ENCODE peak calls at places on chromosomes 2 and 18, in five cellular contexts. O is SJSA1, R is PC-9, K is breast epithelium, L is sigmoid colon. T is an unnamed sample.

GRCh38 chr2:106010818-106011355 is 183.2 kb downstream of the UXS1 start:
- DNase-seq in O (no peak), R (no peak), K (no peak), L (no peak), T (no peak)

GRCh38 chr2:98485453-98485755 is 40.7 kb downstream of the INPP4A start:
- DNase-seq in O (no peak), R (no peak), K (no peak), L (peak), T (no peak)

GRCh38 chr2:25618676-25619075 is 54.7 kb downstream of the DTNB start:
- DNase-seq in O (no peak), R (peak), K (no peak), L (no peak), T (no peak)

GRCh38 chr18:57627488-57627887 is 5.9 kb upstream of the NARS1 start:
- DNase-seq in O (no peak), R (peak), K (no peak), L (no peak), T (no peak)

GRCh38 chr2:165681841-165682240 is 112.2 kb downstream of the GALNT3 start:
- DNase-seq in O (no peak), R (no peak), K (no peak), L (no peak), T (no peak)

GRCh38 chr2:128640847-128641360 is 322.2 kb upstream of the HS6ST1 start:
- DNase-seq in O (peak), R (no peak), K (peak), L (peak), T (no peak)

GRCh38 chr2:46547223-46548102 is 68.1 kb downstream of the TMEM247 start:
- DNase-seq in O (no peak), R (no peak), K (no peak), L (peak), T (no peak)

GRCh38 chr2:68441179-68441993 is 25.7 kb downstream of the FBXO48 start:
- DNase-seq in O (peak), R (peak), K (no peak), L (peak), T (peak)

GRCh38 chr2:20141056-20141762 is 83.7 kb downstream of the SDC1 start:
- DNase-seq in O (peak), R (peak), K (no peak), L (peak), T (no peak)

GRCh38 chr2:15941483-15941853 is 1.1 kb downstream of the MYCN start:
- DNase-seq in O (no peak), R (no peak), K (no peak), L (no peak), T (peak)

GRCh38 chr2:111923271-111923670 is 24.9 kb downstream of the MERTK start:
- DNase-seq in O (no peak), R (no peak), K (no peak), L (no peak), T (no peak)

GRCh38 chr2:172348555-172349288 is 78.7 kb upstream of the ITGA6 start:
- DNase-seq in O (no peak), R (peak), K (no peak), L (no peak), T (no peak)
- H3K27ac ChIP-seq in O (no peak), R (peak), K (no peak), L (no peak), T (no peak)

GRCh38 chr18:74515620-74516231 is 18.6 kb upstream of the CNDP1 start:
- DNase-seq in O (no peak), R (no peak), K (no peak), L (peak), T (no peak)

GRCh38 chr18:74512321-74513053 is 16.3 kb downstream of the CNDP2 start:
- DNase-seq in O (no peak), R (no peak), K (no peak), L (peak), T (peak)

GRCh38 chr18:74514860-74515495 is 18.8 kb downstream of the CNDP2 start:
- DNase-seq in O (no peak), R (no peak), K (no peak), L (peak), T (no peak)

GRCh38 chr18:74513149-74513882 is 17.2 kb downstream of the CNDP2 start:
- DNase-seq in O (no peak), R (no peak), K (no peak), L (peak), T (no peak)

GRCh38 chr18:74513883-74514205 is 17.7 kb downstream of the CNDP2 start:
- DNase-seq in O (no peak), R (no peak), K (no peak), L (peak), T (no peak)
- H3K27ac ChIP-seq in O (no peak), R (no peak), K (no peak), L (no peak), T (peak)

DNA sequence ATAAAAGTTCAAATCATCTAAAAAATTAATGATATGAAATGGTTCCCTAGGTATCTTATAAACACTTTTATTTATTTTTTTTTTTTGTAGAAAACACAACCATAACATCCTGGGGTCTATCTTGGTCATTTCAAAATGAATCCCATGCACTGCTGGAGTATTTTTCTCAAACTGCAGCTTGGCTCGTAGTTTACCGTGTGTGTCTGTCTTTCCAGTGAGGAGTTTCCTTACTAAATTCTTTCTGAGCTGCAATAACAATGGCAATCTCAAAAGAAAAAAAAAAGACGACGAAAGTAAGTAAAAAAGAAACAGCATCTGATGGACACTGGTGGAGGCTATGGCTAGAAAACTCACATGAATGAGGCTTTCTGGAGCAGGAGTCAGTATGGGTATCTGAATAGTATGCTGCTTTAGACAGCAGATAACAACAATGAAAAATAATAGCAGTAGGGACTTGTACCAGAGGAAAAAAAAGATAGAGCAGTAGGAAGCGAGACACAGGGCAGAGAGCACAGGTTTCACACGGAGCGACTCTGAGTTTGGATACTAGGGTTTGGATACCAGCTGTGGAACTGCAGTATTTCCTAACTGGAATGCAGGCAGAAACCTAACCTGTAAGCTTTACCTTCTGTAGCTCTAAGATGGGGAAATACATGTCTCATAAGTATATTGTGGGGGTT is 43.5 kb downstream of the CALCRL start:
- DNase-seq in O (no peak), R (no peak), K (no peak), L (no peak), T (no peak)
- H3K27ac ChIP-seq in O (no peak), R (no peak), K (peak), L (no peak), T (no peak)

DNA sequence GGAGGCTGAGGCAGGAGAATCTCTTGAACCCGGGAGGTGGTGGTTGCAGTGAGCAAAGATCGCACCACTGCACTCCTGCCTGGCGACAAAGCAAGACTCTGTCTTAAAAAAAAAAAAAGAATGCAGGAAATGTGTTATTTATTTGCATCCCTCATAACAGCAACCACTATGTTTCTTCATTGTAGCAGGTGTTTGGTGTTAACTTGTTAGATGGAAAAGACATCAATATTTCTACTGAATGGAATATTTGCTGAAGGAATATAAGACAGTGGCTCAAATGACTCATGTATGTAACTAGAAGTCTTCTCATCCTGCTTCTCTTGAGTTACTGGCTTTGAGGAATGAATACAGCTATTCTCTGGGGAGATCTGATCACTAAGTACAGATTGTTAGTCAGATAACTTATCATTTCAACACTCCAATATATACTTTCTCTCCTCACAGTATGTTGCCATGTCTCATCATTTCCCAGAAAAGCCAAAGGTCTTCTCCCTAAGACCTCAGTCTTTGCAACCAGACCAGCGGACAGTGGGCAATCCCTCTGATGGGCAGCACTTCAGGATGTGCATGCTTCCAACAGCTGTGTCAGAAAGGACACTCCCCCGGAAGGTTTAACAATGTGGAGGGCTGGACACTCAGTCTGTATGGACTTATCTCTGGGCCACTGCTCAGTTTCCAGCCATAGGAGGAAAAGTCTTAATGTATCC is 104.4 kb upstream of the STK17B start:
- DNase-seq in O (no peak), R (peak), K (no peak), L (no peak), T (no peak)
- H3K27ac ChIP-seq in O (no peak), R (no peak), K (peak), L (no peak), T (no peak)

DNA sequence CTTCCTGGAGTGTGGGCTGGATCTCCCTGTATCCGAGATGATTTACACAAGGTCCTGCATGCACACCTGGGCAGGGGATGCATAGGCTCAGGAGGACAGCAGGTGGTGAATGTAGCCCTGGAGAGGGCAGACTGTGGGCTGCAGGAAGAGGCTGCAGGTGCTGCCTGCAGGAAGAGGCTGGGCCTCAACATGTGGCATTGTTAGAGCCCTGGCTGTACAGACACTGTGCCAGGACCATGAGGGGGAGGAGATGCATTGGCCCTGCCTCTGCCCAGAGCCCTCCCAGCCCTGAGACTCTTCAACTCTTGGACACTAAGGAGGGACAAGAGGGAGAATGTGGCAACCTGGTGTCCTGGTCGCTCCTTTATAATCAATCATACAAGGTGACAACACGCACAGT is 392.8 kb downstream of the TNS1 start:
- DNase-seq in O (no peak), R (no peak), K (no peak), L (no peak), T (no peak)
- H3K27ac ChIP-seq in O (no peak), R (no peak), K (no peak), L (no peak), T (no peak)

GRCh38 chr2:239663364-239663924 is 262.6 kb upstream of the HDAC4 start:
- DNase-seq in O (peak), R (no peak), K (no peak), L (peak), T (no peak)

GRCh38 chr2:239662413-239663120 is 261.7 kb upstream of the HDAC4 start:
- DNase-seq in O (no peak), R (no peak), K (no peak), L (no peak), T (no peak)

GRCh38 chr2:239664216-239664785 is 263.5 kb upstream of the HDAC4 start:
- DNase-seq in O (peak), R (no peak), K (no peak), L (no peak), T (no peak)

GRCh38 chr2:239660390-239661228 is 259.8 kb upstream of the HDAC4 start:
- DNase-seq in O (no peak), R (peak), K (no peak), L (peak), T (no peak)

DNA sequence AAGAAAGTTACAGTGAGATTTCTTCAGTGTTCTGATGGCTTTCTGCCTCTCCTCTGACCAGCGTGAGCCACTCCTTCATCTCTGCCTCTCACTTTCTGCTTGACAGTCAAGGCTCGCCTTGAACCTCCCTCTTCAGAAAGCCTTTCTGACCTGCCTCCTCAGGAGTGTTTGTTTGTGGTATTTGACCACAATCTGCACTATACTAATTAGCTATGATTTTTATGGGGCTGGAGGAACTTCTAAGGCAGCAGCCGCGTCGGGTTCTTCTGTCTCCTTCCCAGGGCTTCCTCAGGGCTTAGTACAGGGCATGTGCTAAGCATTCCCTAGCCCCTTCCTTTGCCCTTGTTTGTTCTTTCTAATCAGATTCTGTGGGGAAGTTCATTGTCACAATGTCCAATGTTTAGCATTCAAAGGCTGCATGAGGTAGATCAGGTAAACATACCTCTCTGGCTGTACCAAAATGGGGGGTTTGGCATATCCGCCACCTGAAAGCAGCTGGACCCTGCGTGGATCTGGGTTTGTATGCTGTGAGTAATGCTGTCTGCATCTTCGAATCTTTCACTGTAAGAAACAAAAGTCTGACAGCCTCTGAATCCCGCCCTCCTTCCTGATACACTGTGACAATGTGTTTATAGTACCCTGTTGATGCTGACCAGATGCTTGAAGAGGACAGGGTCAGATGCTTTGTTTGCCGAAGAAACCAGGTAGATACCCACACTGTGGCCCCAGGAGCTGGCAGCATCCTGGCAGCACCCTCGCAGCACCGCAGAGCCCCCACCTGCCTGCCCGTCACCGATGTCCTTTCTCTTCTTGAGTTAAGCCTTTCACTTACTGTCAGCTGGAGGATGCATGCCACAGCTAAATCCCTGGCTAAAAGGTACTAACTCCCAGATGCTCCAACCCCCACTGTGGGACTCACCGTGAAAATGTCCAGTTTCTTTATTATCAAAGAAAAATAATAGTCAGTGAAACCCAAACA is 260.8 kb upstream of the HDAC4 start:
- DNase-seq in O (no peak), R (no peak), K (no peak), L (no peak), T (no peak)
- H3K27ac ChIP-seq in O (no peak), R (no peak), K (no peak), L (no peak), T (no peak)